ENCODE peak calls at places on chromosomes 5 and 9, in four cellular contexts. P is transverse colon, I is lower leg skin, B is esophagus squamous epithelium. C is an unnamed sample.

GRCh38 chr5:143534764-143535159 is 131.3 kb upstream of the NR3C1 start:
- DNase-seq in P (no peak), I (no peak), B (no peak), C (no peak)

GRCh38 chr9:119368681-119369581 is at the start of gene BRINP1:
- DNase-seq in P (no peak), I (no peak), B (no peak), C (no peak)

GRCh38 chr5:75717082-75717922 is at the start of gene POC5:
- DNase-seq in P (peak; percentile 99), I (peak; percentile 97), B (peak; percentile 85), C (peak; percentile 99)

GRCh38 chr5:112738180-112738560 is 485 bp downstream of the APC start:
- DNase-seq in P (no peak), I (no peak), B (no peak), C (no peak)

GRCh38 chr5:37834542-37835399 is 5.1 kb downstream of the GDNF start:
- DNase-seq in P (no peak), I (no peak), B (no peak), C (no peak)

GRCh38 chr5:109945097-109945678 is 255.5 kb downstream of the MAN2A1 start:
- DNase-seq in P (no peak), I (no peak), B (no peak), C (no peak)

GRCh38 chr9:113986931-113987330 is 91.2 kb downstream of the AMBP start:
- DNase-seq in P (no peak), I (no peak), B (no peak), C (no peak)

GRCh38 chr5:179257190-179257741 is 88.0 kb downstream of the ADAMTS2 start:
- DNase-seq in P (peak; percentile 7), I (no peak), B (no peak), C (peak; percentile 56)

GRCh38 chr9:27125030-27125429 is 16.0 kb downstream of the TEK start:
- DNase-seq in P (peak; percentile 57), I (peak; percentile 37), B (no peak), C (peak; percentile 65)

GRCh38 chr5:14216902-14217301 is 73.8 kb downstream of the TRIO start:
- DNase-seq in P (no peak), I (no peak), B (no peak), C (no peak)

GRCh38 chr5:141846031-141846430 is 32.2 kb downstream of the PCDH1 start:
- DNase-seq in P (no peak), I (no peak), B (no peak), C (no peak)

GRCh38 chr5:17132444-17133083 is 84.9 kb upstream of the BASP1 start:
- DNase-seq in P (no peak), I (no peak), B (no peak), C (no peak)

GRCh38 chr9:79663878-79664277 is 92.1 kb downstream of the TLE4 start:
- DNase-seq in P (no peak), I (no peak), B (no peak), C (no peak)

GRCh38 chr9:24035816-24036215 is 209.8 kb upstream of the ELAVL2 start:
- DNase-seq in P (no peak), I (no peak), B (no peak), C (no peak)

GRCh38 chr9:129404621-129405020 is 216.3 kb downstream of the C9orf50 start:
- DNase-seq in P (no peak), I (no peak), B (no peak), C (no peak)

GRCh38 chr5:149283611-149284480 is 12.2 kb downstream of the AFAP1L1 start:
- DNase-seq in P (no peak), I (no peak), B (no peak), C (no peak)

GRCh38 chr5:143554194-143554717 is 150.8 kb upstream of the NR3C1 start:
- DNase-seq in P (no peak), I (no peak), B (no peak), C (no peak)

GRCh38 chr5:95892784-95893354 is 68.8 kb downstream of the ELL2 start:
- DNase-seq in P (peak; percentile 44), I (no peak), B (no peak), C (no peak)

GRCh38 chr9:34317436-34317835 is 11.6 kb downstream of the KIF24 start:
- DNase-seq in P (no peak), I (no peak), B (no peak), C (no peak)

GRCh38 chr9:124776952-124777645 is at the start of gene OLFML2A:
- DNase-seq in P (peak; percentile 26), I (no peak), B (no peak), C (peak; percentile 39)

GRCh38 chr5:143198332-143198731 is 205.2 kb downstream of the NR3C1 start:
- DNase-seq in P (no peak), I (no peak), B (no peak), C (no peak)

GRCh38 chr5:145681686-145682085 is 153.5 kb downstream of the PRELID2 start:
- DNase-seq in P (peak; percentile 53), I (peak; percentile 60), B (no peak), C (peak; percentile 17)

GRCh38 chr5:140546851-140547507 is 483 bp upstream of the EIF4EBP3 start:
- DNase-seq in P (peak; percentile 58), I (no peak), B (no peak), C (no peak)

GRCh38 chr9:133951265-133951664 is 40.9 kb downstream of the VAV2 start:
- DNase-seq in P (no peak), I (no peak), B (no peak), C (no peak)

DNA sequence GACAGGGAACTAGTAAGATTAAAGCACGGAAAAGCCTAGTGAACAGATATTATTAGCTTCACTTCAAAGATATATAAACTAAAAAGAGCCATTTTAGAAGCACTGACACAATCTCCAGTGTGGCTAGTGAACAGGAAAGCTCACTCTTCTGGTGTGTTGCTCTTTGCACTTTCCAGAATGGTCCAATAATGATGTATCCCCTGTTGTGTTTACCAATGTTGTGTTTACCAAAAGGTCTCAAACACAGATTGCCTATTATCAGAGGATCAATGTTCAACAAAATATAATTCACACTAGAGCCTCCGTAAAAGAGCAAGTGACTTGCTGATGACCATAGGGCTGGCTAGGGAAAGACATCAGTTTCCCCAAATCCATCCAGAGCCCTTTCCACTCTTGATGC is 11.6 kb downstream of the KLHL3 start:
- DNase-seq in P (no peak), I (no peak), B (no peak), C (no peak)
- TF ChIP-seq POLR2A in P (no peak), I (no peak), B (no peak), C (no peak)

GRCh38 chr9:135956798-135957166 is 4.4 kb downstream of the UBAC1 start:
- DNase-seq in P (no peak), I (no peak), B (no peak), C (no peak)

GRCh38 chr9:135957431-135957830 is 3.7 kb downstream of the UBAC1 start:
- DNase-seq in P (no peak), I (no peak), B (no peak), C (no peak)

GRCh38 chr9:135959814-135960213 is 1.4 kb downstream of the UBAC1 start:
- DNase-seq in P (no peak), I (no peak), B (no peak), C (no peak)

GRCh38 chr9:135960328-135961276 is 571 bp downstream of the UBAC1 start:
- DNase-seq in P (peak; percentile 21), I (no peak), B (no peak), C (no peak)

GRCh38 chr9:135958485-135958884 is 2.7 kb downstream of the UBAC1 start:
- DNase-seq in P (no peak), I (no peak), B (no peak), C (no peak)
- TF ChIP-seq POLR2A in P (no peak), I (no peak), B (no peak), C (no peak)

DNA sequence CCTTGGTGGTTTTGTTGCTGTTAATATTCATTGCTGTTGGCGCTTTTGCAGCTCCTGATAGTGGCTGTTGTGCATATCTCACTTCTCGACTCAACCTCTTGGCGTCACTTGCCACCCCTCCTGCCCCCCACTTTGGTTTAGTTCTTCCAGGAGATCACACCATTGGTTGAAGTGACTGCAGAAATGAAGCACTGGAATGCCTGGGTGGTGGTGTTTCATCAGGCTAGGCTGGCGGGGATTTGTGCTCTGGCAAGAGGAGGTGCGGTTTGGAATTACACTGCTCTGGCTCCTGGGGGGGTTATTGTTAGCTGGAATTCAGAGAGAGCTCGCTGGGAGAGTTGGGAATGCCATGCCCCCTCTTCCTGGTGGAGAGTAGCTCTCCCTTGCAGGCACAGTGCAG is 11.5 kb downstream of the PRRC2B start:
- DNase-seq in P (no peak), I (no peak), B (no peak), C (no peak)
- TF ChIP-seq POLR2A in P (no peak), I (no peak), B (no peak), C (no peak)

DNA sequence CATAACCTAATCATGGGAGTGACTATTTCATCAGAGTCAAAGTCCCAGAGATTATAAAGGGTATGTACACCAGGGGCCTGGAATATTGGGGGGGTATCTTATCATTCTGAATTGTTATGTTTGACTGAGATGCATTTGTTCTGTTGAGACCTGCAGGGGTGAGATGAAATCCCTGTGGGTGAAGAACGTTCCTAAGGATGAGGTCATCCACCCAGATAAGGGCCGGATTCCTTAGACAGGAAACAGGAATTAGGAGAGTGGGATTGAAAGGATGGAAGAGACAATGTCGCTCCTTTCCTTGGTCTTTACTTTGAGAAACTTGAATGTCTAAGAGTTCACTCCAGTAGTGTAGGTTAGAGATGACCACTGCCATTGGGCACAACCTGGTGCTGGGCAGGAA is 54.7 kb downstream of the GAS1 start:
- DNase-seq in P (no peak), I (no peak), B (no peak), C (no peak)
- TF ChIP-seq POLR2A in P (no peak), I (no peak), B (no peak), C (no peak)

DNA sequence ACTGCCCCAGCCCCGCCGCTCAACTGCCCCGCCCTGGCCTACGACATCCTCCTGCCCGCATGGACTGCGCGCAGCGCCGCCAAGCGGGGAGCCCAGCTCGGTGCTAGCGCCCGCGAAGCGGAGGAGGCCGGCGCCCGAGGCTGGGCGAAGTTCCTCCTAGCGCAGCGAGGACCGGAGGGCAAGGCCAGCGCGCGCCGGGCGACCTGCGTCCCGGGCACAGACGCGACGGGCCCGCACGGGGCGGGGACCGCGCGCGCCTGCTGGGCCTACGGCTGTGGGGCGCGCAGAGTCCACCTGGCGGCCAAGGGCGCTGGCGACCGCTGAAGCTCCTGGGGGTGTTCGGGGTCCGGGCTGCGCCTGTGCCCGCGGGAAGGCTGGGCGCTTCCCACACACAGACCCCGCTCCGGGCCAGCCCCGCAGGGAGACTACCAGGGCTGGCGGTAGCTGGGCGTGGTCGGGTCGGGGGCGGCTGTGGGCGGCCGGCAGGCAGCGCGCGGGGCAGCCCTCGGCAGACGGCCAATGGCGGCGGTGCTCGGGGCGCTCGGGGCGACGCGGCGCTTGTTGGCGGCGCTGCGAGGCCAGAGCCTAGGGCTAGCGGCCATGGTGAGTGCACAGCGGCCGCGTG is at the start of gene PCBD2:
- DNase-seq in P (peak; percentile 95), I (peak; percentile 82), B (peak; percentile 53), C (peak; percentile 89)
- TF ChIP-seq POLR2A in P (peak; percentile 58), I (no peak), B (no peak), C (peak; percentile 26)

GRCh38 chr5:62305715-62306493 is at the start of gene KIF2A:
- DNase-seq in P (peak; percentile 93), I (peak; percentile 80), B (peak; percentile 66), C (peak; percentile 90)
- TF ChIP-seq POLR2A in P (no peak), I (no peak), B (no peak), C (peak; percentile 78)